ENCODE peak calls at places on chromosomes 16 and 17, in ten cellular contexts. Z is A549, Q is AG09309, B is foreskin fibroblast, C is cardiac fibroblast, E is PC-3, M is AG04449, L is brain microvascular endothelial cell, I is tibial artery, A is neural progenitor cell. X is an unnamed sample.

GRCh38 chr17:41064301-41064700 is 1.4 kb downstream of the KRTAP2-4 start:
- DNase-seq in Z (no peak), Q (no peak), B (no peak), C (no peak), E (no peak), M (no peak), L (no peak), I (no peak), A (no peak), X (no peak)

GRCh38 chr17:48871551-48872351 is 20.8 kb upstream of the ATP5MC1 start:
- DNase-seq in Z (peak), Q (no peak), B (no peak), C (no peak), E (no peak), M (no peak), L (no peak), I (no peak), A (no peak), X (no peak)

GRCh38 chr16:82011199-82011641 is at the start of gene SDR42E1:
- DNase-seq in Z (peak), Q (no peak), B (no peak), C (no peak), E (no peak), M (no peak), L (no peak), I (no peak), A (no peak), X (peak)

GRCh38 chr17:18280766-18281165 is 20.3 kb downstream of the MIEF2 start:
- DNase-seq in Z (no peak), Q (no peak), B (no peak), C (no peak), E (no peak), M (no peak), L (no peak), I (no peak), A (no peak), X (no peak)

GRCh38 chr16:275041-275621 is 613 bp downstream of the RGS11 start:
- DNase-seq in Z (no peak), Q (no peak), B (no peak), C (no peak), E (no peak), M (no peak), L (no peak), I (no peak), A (peak), X (no peak)

GRCh38 chr16:11060856-11061255 is 116.5 kb downstream of the CLEC16A start:
- DNase-seq in Z (no peak), Q (no peak), B (no peak), C (no peak), E (no peak), M (no peak), L (no peak), I (peak), A (no peak), X (no peak)

GRCh38 chr16:83706394-83706793 is 101.4 kb upstream of the HSBP1 start:
- DNase-seq in Z (no peak), Q (peak), B (no peak), C (peak), E (no peak), M (peak), L (peak), I (no peak), A (no peak), X (peak)

GRCh38 chr17:79747508-79748295 is 17.0 kb downstream of the ENPP7 start:
- DNase-seq in Z (no peak), Q (no peak), B (no peak), C (no peak), E (no peak), M (no peak), L (no peak), I (no peak), A (peak), X (no peak)

GRCh38 chr16:75462804-75463203 is 1.7 kb downstream of the TMEM170A start:
- DNase-seq in Z (no peak), Q (no peak), B (no peak), C (no peak), E (no peak), M (no peak), L (no peak), I (no peak), A (no peak), X (peak)

GRCh38 chr17:5584383-5584951 is at the start of gene NLRP1:
- DNase-seq in Z (peak), Q (peak), B (peak), C (peak), E (peak), M (peak), L (peak), I (peak), A (no peak), X (peak)

GRCh38 chr16:56880176-56880575 is 15.2 kb downstream of the SLC12A3 start:
- DNase-seq in Z (no peak), Q (no peak), B (no peak), C (no peak), E (no peak), M (no peak), L (no peak), I (no peak), A (no peak), X (no peak)

GRCh38 chr17:5705081-5705875 is 121.0 kb upstream of the NLRP1 start:
- DNase-seq in Z (no peak), Q (no peak), B (no peak), C (peak), E (no peak), M (no peak), L (no peak), I (no peak), A (peak), X (no peak)

GRCh38 chr16:20042848-20043247 is 30.8 kb downstream of the GPR139 start:
- DNase-seq in Z (peak), Q (no peak), B (no peak), C (no peak), E (no peak), M (no peak), L (no peak), I (no peak), A (no peak), X (no peak)

GRCh38 chr17:79082311-79083190 is 7.9 kb downstream of the ENGASE start:
- DNase-seq in Z (peak), Q (no peak), B (no peak), C (peak), E (peak), M (no peak), L (no peak), I (no peak), A (peak), X (peak)

GRCh38 chr17:29710891-29711418 is 88.2 kb upstream of the CORO6 start:
- DNase-seq in Z (peak), Q (peak), B (peak), C (peak), E (peak), M (no peak), L (no peak), I (no peak), A (no peak), X (peak)

GRCh38 chr16:66382171-66382965 is 15.9 kb downstream of the CDH5 start:
- DNase-seq in Z (peak), Q (peak), B (no peak), C (peak), E (peak), M (no peak), L (peak), I (peak), A (no peak), X (peak)

GRCh38 chr17:80831481-80831880 is 160.2 kb upstream of the CHMP6 start:
- DNase-seq in Z (no peak), Q (no peak), B (no peak), C (no peak), E (peak), M (no peak), L (no peak), I (no peak), A (no peak), X (no peak)

GRCh38 chr16:70433456-70434103 is 5.3 kb downstream of the ST3GAL2 start:
- DNase-seq in Z (peak), Q (peak), B (peak), C (peak), E (peak), M (no peak), L (peak), I (peak), A (no peak), X (peak)

GRCh38 chr16:1068451-1068850 is 4.1 kb upstream of the SSTR5 start:
- DNase-seq in Z (no peak), Q (no peak), B (no peak), C (no peak), E (no peak), M (no peak), L (no peak), I (no peak), A (no peak), X (no peak)

GRCh38 chr17:43856141-43856540 is 9.2 kb downstream of the CD300LG start:
- DNase-seq in Z (no peak), Q (no peak), B (no peak), C (no peak), E (no peak), M (no peak), L (no peak), I (no peak), A (no peak), X (no peak)

GRCh38 chr17:50051606-50052005 is 4.3 kb upstream of the ITGA3 start:
- DNase-seq in Z (no peak), Q (no peak), B (no peak), C (peak), E (peak), M (no peak), L (no peak), I (no peak), A (no peak), X (no peak)

GRCh38 chr16:2364638-2365210 is 24.2 kb upstream of the ABCA3 start:
- DNase-seq in Z (peak), Q (no peak), B (no peak), C (peak), E (peak), M (no peak), L (no peak), I (no peak), A (no peak), X (no peak)

GRCh38 chr17:14310584-14310983 is 9.7 kb downstream of the HS3ST3B1 start:
- DNase-seq in Z (no peak), Q (no peak), B (no peak), C (no peak), E (no peak), M (no peak), L (no peak), I (no peak), A (peak), X (no peak)
- H3K4me3 ChIP-seq in Z (no peak), Q (no peak), B (no peak), C (no peak), E (no peak), M (no peak), L (no peak), I (no peak), A (peak), X (no peak)

DNA sequence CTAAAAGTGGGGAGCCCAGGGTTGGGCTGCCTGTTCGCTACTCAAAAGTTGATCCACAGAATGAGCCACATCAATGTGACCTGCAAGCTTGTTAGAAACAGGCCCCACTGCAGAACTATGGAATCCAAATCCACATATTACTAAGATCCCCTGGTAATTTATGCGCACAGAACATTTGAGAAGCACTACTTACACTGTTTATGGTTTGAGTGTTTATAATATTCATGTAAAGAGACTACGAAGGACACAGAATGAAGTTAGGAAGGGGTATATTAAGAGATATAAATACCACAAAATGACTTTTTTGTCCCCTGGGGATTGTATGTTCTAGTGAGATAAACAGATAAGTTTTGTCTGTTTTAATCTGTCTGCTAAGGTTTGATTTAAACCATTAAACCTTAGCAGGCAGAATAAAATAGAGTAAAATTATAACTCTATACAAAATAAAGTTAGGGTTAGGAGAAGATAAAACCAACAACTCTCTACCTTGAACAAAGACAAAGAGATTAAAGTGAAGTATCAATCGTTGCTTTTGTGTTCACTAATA is 666.9 kb upstream of the SOX9 start:
- DNase-seq in Z (no peak), Q (no peak), B (no peak), C (no peak), E (no peak), M (no peak), L (no peak), I (no peak), A (no peak), X (no peak)
- TF ChIP-seq CTCF in Z (no peak), Q (no peak), B (no peak), C (no peak), E (no peak), M (no peak), L (no peak), I (no peak), A (no peak), X (no peak)

DNA sequence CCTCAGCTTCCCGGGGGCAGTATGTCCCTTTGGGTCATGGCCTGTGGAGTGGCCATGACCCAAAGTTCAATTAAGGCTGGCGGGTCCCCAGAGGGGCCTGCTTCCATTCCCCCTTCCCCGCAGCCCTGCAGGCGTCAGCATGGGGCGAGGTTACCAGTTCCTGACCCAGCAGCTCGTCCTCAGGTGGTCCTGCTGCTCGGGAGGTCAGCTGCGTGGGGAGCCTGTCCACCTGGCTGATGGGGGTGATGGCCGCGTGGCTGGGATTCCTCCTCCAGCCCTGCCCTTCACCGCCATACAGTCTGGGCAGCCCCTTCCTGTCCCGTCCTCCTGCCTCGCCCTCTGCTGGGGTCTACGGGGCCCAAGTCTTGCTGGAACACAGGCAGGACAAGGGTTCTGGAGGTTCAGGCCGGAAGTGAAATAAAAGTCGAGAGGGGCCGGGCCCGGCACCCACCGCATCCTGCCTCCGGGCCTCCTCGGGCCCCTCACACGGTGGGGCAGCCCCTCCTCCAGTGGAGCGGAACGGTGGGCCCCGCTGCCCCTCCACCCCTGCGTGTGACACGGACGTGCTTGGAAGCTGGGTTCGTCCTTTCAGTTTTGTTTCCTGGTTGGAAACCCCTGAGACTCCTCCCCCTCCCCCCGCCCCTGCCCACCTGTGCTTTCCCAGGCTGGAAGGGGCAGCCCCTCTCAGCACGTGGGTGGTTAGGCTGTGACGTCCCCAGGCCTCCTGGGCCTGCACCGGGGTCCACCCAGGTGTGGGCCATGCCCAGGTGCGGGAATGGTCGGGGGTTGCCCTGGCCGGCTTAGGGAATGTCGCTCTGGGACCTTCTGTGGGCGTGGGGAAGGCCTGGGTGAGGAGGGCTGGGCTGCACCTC is 6.8 kb downstream of the UBALD2 start:
- DNase-seq in Z (no peak), Q (no peak), B (no peak), C (no peak), E (no peak), M (no peak), L (no peak), I (no peak), A (no peak), X (no peak)
- H3K4me3 ChIP-seq in Z (no peak), Q (no peak), B (no peak), C (no peak), E (no peak), M (no peak), L (no peak), I (peak), A (no peak), X (no peak)

GRCh38 chr16:51407199-51407598 is 256.1 kb upstream of the SALL1 start:
- DNase-seq in Z (no peak), Q (no peak), B (no peak), C (no peak), E (no peak), M (no peak), L (no peak), I (no peak), A (no peak), X (peak)

GRCh38 chr16:51408357-51408756 is 257.3 kb upstream of the SALL1 start:
- DNase-seq in Z (peak), Q (no peak), B (peak), C (peak), E (peak), M (no peak), L (peak), I (no peak), A (no peak), X (peak)

GRCh38 chr16:51407921-51408320 is 256.9 kb upstream of the SALL1 start:
- DNase-seq in Z (no peak), Q (no peak), B (peak), C (peak), E (no peak), M (no peak), L (no peak), I (no peak), A (no peak), X (no peak)

GRCh38 chr16:51410125-51410524 is 259.1 kb upstream of the SALL1 start:
- DNase-seq in Z (no peak), Q (no peak), B (no peak), C (no peak), E (no peak), M (no peak), L (no peak), I (no peak), A (no peak), X (no peak)

DNA sequence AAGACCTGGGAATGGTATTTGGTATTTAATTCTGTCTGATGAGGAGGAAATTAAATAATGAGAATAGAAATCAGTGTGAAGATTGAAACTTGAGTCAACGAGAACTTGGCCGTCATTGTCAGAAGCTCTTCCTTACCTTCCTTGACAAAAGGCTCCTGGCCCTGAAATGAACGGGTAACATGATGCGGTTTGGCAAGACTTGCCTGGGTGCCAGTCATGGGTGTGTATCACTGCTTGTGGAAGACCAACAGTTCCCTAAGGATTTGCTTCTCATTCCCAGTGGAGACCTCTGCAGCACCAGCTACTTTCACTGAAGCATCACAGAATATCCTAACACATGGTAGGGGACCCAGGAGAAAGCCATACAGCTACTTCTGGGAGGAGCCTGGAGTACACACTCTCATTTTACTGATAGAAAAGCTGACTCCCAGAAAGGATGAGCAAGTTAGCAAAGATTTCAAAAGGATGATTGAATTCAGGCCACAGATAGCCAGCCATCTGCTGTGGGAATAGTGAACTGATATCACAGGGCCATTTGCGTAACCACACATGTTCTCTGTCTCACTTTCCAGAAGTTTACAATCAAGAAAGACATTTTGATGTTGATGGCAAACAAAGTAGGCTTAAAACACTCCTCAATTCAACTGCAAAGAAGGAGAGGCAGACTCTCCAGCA is 258.1 kb upstream of the SALL1 start:
- DNase-seq in Z (no peak), Q (peak), B (peak), C (peak), E (no peak), M (no peak), L (peak), I (no peak), A (no peak), X (peak)
- TF ChIP-seq CTCF in Z (no peak), Q (no peak), B (no peak), C (no peak), E (no peak), M (no peak), L (no peak), I (no peak), A (no peak), X (no peak)

DNA sequence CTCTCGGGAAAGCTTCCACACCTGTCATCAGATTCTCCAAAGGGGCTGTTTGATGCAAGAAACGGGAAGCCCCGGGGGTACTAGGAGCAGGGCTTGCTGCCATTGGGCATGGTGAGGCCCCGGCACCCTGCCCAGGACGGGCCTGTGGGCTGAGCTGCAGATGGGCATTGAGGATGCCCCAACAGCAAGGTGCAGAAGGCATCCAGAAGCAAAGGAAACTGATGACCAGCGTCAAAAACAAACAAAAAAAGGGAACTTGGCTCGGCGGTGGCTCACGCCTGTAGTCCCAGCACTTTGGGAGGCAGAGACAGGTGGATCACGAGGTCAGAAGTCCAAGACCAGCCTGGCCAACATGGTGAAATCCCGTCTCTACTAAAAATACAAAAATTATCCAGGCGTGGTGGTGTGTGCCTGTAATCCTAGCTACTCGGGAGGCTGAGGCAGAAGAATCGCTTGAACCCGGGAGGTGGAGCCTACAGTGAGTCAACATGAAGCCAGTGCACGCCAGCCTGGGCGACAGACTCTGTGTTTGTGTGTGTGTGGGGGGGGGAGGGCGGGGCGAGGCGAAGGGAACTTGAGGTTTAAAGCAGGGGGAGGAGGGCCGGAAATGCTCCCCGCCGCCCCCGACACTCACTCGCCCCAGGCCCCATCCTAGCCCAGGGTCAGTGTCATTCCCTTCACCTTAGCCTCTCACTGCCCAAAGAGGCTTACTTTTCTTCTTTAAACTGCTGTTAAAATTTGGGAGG is 1.7 kb upstream of the LIMD2 start:
- DNase-seq in Z (no peak), Q (no peak), B (no peak), C (no peak), E (no peak), M (no peak), L (no peak), I (peak), A (no peak), X (no peak)
- H3K4me3 ChIP-seq in Z (no peak), Q (no peak), B (peak), C (no peak), E (no peak), M (no peak), L (peak), I (peak), A (peak), X (no peak)

GRCh38 chr16:23901178-23902131 is 65.7 kb downstream of the PRKCB start:
- DNase-seq in Z (no peak), Q (no peak), B (no peak), C (no peak), E (no peak), M (no peak), L (no peak), I (no peak), A (peak), X (no peak)

GRCh38 chr16:23905027-23905426 is 69.2 kb downstream of the PRKCB start:
- DNase-seq in Z (peak), Q (peak), B (peak), C (peak), E (peak), M (peak), L (peak), I (peak), A (peak), X (peak)

GRCh38 chr16:23900480-23901177 is 64.8 kb downstream of the PRKCB start:
- DNase-seq in Z (no peak), Q (no peak), B (no peak), C (no peak), E (no peak), M (no peak), L (no peak), I (no peak), A (no peak), X (no peak)

GRCh38 chr16:23902223-23903000 is 66.6 kb downstream of the PRKCB start:
- DNase-seq in Z (no peak), Q (no peak), B (no peak), C (no peak), E (no peak), M (no peak), L (no peak), I (no peak), A (no peak), X (no peak)

GRCh38 chr16:23903001-23903414 is 67.2 kb downstream of the PRKCB start:
- DNase-seq in Z (peak), Q (no peak), B (no peak), C (no peak), E (peak), M (no peak), L (no peak), I (no peak), A (no peak), X (peak)
- TF ChIP-seq CTCF in Z (no peak), Q (no peak), B (no peak), C (no peak), E (no peak), M (no peak), L (no peak), I (no peak), A (no peak), X (no peak)

X was measured in epithelial cell of esophagus.